ENCODE peak calls at places on chromosomes 3 and 15, in ten cellular contexts. B is HFF-Myc; J is cardiac muscle cell; L is AG04450; G is CD4-positive, alpha-beta T cell; W is A549; P is kidney; N is fibroblast of lung; Z is fibroblast of mammary gland; C is Calu3. E is an unnamed sample.

GRCh38 chr3:136353461-136353860 is 103.3 kb downstream of the PCCB start:
- DNase-seq in B (no peak), J (no peak), L (no peak), G (no peak), W (no peak), P (no peak), N (no peak), Z (no peak), C (no peak), E (no peak)

GRCh38 chr3:125054436-125055164 is 1.2 kb downstream of the HEG1 start:
- DNase-seq in B (no peak), J (peak), L (no peak), G (no peak), W (peak), P (no peak), N (peak), Z (peak), C (no peak), E (no peak)

GRCh38 chr3:41881233-41881821 is 80.6 kb downstream of the ULK4 start:
- DNase-seq in B (peak), J (peak), L (no peak), G (no peak), W (no peak), P (no peak), N (peak), Z (peak), C (peak), E (no peak)

GRCh38 chr15:84961707-84962106 is 19.9 kb upstream of the PDE8A start:
- DNase-seq in B (no peak), J (no peak), L (no peak), G (no peak), W (no peak), P (no peak), N (peak), Z (no peak), C (no peak), E (no peak)

GRCh38 chr3:40971191-40972168 is 227.8 kb upstream of the CTNNB1 start:
- DNase-seq in B (peak), J (peak), L (peak), G (no peak), W (peak), P (peak), N (peak), Z (peak), C (peak), E (peak)

GRCh38 chr3:140910860-140911259 is 30.8 kb upstream of the SLC25A36 start:
- DNase-seq in B (no peak), J (peak), L (no peak), G (no peak), W (peak), P (no peak), N (no peak), Z (peak), C (no peak), E (no peak)

GRCh38 chr3:33579181-33579510 is 138.9 kb downstream of the CLASP2 start:
- DNase-seq in B (no peak), J (no peak), L (no peak), G (no peak), W (no peak), P (no peak), N (no peak), Z (no peak), C (no peak), E (no peak)

GRCh38 chr3:45407634-45408033 is 19.3 kb downstream of the LARS2 start:
- DNase-seq in B (no peak), J (no peak), L (no peak), G (no peak), W (no peak), P (no peak), N (no peak), Z (no peak), C (no peak), E (no peak)

GRCh38 chr15:62920569-62921502 is 121.7 kb upstream of the TPM1 start:
- DNase-seq in B (no peak), J (no peak), L (no peak), G (no peak), W (no peak), P (no peak), N (peak), Z (peak), C (no peak), E (no peak)

GRCh38 chr15:29571728-29572454 is 250.4 kb downstream of the TJP1 start:
- DNase-seq in B (no peak), J (peak), L (no peak), G (no peak), W (peak), P (no peak), N (no peak), Z (no peak), C (no peak), E (no peak)

GRCh38 chr15:90872481-90873184 is 4.2 kb downstream of the FURIN start:
- DNase-seq in B (peak), J (no peak), L (peak), G (no peak), W (no peak), P (no peak), N (peak), Z (peak), C (peak), E (no peak)

GRCh38 chr3:125609384-125609783 is 14.1 kb upstream of the OSBPL11 start:
- DNase-seq in B (no peak), J (no peak), L (no peak), G (no peak), W (no peak), P (no peak), N (no peak), Z (no peak), C (no peak), E (no peak)

GRCh38 chr3:124163689-124164088 is 171.8 kb upstream of the ROPN1 start:
- DNase-seq in B (no peak), J (no peak), L (no peak), G (no peak), W (no peak), P (no peak), N (no peak), Z (no peak), C (no peak), E (no peak)

GRCh38 chr3:16377196-16377595 is 112.2 kb downstream of the OXNAD1 start:
- DNase-seq in B (no peak), J (no peak), L (no peak), G (peak), W (no peak), P (no peak), N (no peak), Z (no peak), C (no peak), E (no peak)

GRCh38 chr3:146638718-146639117 is 33.6 kb upstream of the PLSCR5 start:
- DNase-seq in B (no peak), J (peak), L (no peak), G (no peak), W (peak), P (no peak), N (no peak), Z (no peak), C (no peak), E (no peak)
- TF ChIP-seq CTCF in B (peak), J (peak), L (peak), G (no peak), W (peak), P (peak), N (peak), Z (peak), C (peak), E (peak)

DNA sequence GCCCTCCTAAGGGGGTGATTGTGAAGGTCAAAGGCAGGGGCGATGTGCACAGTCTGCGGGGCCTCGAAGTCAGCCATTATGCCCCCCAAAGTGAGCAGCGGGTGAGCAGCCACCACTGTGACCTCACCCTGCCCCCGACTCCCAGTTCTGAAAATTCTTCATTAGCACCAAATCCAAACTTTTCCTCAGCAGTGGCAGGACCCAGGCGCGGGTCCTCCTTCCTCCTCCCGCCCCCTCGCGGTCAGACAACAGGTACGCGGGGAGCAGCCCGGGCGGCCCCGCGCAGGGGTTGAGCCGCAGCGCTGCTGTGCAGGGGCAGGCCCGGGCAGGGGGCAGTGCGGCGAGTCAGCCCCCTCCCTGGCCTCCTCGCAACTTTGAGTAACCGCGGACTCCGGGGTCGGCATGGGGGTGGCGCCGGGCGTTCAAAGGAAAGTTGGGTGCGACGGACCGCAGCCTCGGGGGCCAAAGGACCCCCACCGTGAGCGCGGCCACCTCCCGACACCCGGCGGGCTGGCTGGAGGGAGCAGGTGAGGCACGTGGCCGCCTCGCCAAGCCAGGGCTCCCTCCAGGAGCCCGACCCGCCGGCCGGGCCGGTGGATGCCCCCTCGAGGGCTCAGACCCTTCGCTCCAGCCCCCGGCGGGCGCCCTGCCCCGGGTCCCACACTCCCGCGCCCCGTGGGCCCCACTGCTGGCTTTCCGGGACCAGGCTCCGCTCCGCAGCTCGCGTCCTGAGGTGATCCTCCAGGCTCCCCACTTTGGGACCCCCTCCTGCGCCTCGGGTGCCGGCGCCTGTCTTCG is 49.4 kb upstream of the CCDC174 start:
- DNase-seq in B (no peak), J (no peak), L (no peak), G (no peak), W (peak), P (no peak), N (no peak), Z (no peak), C (peak), E (no peak)
- TF ChIP-seq CTCF in B (peak), J (peak), L (peak), G (no peak), W (peak), P (no peak), N (no peak), Z (no peak), C (no peak), E (no peak)

DNA sequence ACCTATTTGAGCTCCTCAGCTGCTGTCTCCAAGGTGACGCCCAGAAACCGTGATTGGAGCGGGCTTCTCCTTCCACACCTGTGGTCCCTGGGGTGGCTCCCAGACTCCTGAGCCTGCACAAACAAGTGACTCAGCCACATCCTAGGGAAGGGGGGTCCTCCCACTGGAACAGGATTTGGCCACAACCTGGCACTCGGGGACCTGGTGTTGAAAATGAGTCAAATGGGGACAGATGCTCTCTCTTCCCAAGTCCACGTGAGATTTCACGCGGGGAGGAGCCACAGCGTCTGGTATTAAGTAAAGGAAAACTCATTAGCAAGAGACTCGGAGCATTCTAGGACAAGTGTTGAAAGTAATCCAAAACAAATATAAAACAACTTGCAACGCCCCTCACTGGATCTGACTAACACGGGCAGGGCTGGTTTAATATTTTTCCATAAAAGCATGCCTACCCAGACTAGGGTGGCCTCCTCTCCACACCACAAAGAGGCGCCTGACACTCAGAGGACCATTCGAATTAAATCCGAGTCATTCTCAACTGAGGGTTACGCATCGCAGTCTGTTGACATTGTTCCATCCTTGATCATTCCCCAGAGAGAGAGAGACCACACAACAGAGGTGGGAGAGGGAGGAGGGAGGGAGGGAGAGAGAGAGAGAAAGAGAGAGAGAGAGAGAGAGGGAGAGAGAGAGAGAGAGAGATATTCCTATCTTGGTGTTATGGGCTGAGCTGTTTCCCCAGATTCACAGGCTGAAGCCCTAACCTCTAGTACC is 74.4 kb downstream of the MGLL start:
- DNase-seq in B (peak), J (no peak), L (peak), G (no peak), W (peak), P (peak), N (peak), Z (peak), C (peak), E (no peak)
- TF ChIP-seq CTCF in B (no peak), J (peak), L (peak), G (no peak), W (peak), P (no peak), N (no peak), Z (peak), C (no peak), E (no peak)

GRCh38 chr3:60504827-60505457 is 746.3 kb downstream of the FHIT start:
- DNase-seq in B (no peak), J (no peak), L (no peak), G (no peak), W (no peak), P (no peak), N (no peak), Z (no peak), C (no peak), E (no peak)
- TF ChIP-seq CTCF in B (no peak), J (no peak), L (no peak), G (no peak), W (no peak), P (no peak), N (no peak), Z (no peak), C (no peak), E (no peak)

DNA sequence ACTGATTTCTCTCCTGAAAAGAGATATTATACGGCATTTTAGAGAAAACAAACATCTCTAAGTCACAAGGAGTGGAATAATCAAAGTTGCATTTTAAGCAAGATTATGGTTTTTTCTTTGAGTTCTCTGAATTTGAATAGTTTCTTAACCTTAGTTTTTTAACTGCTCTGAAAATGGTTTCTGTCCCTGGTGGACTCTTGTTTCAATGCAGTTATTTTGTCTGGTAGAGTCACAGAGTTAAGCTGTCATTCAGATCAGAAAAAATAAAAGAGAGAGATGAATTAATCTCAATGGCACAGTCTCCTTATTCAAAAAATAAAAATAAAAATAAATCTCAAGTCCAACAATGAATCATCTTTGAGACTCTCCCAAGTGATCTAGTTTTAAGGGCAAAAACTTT is 19.0 kb downstream of the AGTR1 start:
- DNase-seq in B (no peak), J (no peak), L (no peak), G (no peak), W (no peak), P (no peak), N (no peak), Z (no peak), C (no peak), E (no peak)
- TF ChIP-seq CTCF in B (no peak), J (no peak), L (peak), G (no peak), W (no peak), P (no peak), N (no peak), Z (no peak), C (no peak), E (no peak)

GRCh38 chr15:53586815-53587214 is 172.6 kb downstream of the WDR72 start:
- DNase-seq in B (no peak), J (peak), L (no peak), G (no peak), W (no peak), P (no peak), N (no peak), Z (peak), C (peak), E (no peak)
- TF ChIP-seq CTCF in B (no peak), J (no peak), L (no peak), G (no peak), W (peak), P (no peak), N (peak), Z (peak), C (peak), E (peak)

DNA sequence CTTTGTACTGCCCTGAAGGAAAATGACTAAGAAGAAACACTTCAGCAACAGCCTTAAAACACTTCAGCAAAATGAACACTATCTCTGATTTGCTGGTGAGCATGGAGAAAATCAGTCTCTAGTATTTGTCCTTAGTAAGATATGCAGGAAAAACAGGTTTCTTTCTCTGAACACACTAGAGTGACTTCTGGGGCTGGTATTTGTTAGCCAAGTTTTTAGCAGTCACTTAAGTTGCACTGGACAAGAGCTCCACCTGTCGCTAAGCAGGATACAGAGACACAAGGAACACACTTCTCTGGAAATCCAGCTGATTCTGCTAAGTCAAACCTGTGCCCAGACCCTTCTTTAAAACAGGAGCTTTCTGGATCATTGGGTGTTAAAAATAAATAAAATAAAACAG is 65.3 kb downstream of the CHAC1 start:
- DNase-seq in B (no peak), J (peak), L (no peak), G (no peak), W (no peak), P (no peak), N (peak), Z (no peak), C (peak), E (no peak)
- TF ChIP-seq CTCF in B (no peak), J (peak), L (peak), G (no peak), W (no peak), P (peak), N (peak), Z (no peak), C (no peak), E (no peak)

GRCh38 chr15:34721802-34722795 is 32.7 kb downstream of the GJD2 start:
- DNase-seq in B (no peak), J (peak), L (peak), G (no peak), W (peak), P (peak), N (peak), Z (peak), C (peak), E (no peak)
- TF ChIP-seq CTCF in B (peak), J (peak), L (no peak), G (no peak), W (no peak), P (peak), N (peak), Z (peak), C (no peak), E (no peak)

GRCh38 chr3:163491714-163492113 is 1586.6 kb downstream of the SI start:
- DNase-seq in B (no peak), J (no peak), L (no peak), G (no peak), W (no peak), P (no peak), N (no peak), Z (no peak), C (no peak), E (no peak)

DNA sequence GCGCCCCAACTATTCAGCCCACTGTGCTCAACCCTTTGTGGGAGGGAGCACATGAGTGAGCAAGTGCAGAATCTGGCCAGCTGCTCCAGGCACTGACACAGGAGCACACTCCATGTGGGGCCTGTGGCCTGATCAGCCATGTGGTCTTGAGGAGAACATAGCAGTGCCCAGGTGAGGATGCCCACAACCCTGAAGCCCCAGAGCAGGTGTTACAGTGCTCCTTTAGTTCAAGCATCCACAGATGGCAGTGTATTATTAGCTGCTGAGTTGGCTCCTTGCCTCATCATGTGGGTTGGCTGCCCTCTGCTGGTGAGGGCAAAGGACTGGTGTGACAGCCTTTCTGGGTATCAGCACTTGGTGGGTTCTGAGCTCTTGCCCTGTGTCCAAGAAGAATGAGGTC is 1588.2 kb downstream of the SI start:
- DNase-seq in B (no peak), J (peak), L (no peak), G (no peak), W (peak), P (no peak), N (peak), Z (peak), C (peak), E (no peak)
- TF ChIP-seq CTCF in B (peak), J (peak), L (peak), G (no peak), W (peak), P (peak), N (peak), Z (peak), C (peak), E (no peak)

GRCh38 chr3:64244011-64244942 is 19.0 kb upstream of the PRICKLE2 start:
- DNase-seq in B (no peak), J (no peak), L (no peak), G (no peak), W (peak), P (no peak), N (no peak), Z (peak), C (peak), E (no peak)
- TF ChIP-seq CTCF in B (peak), J (peak), L (peak), G (no peak), W (peak), P (peak), N (peak), Z (peak), C (peak), E (no peak)